ENCODE peak calls at places on chromosomes 13 and 19, in four cellular contexts. Z is brain microvascular endothelial cell, U is endodermal cell, S is fibroblast of lung. A is an unnamed sample. For H3K27me3, the result is how much of the 10 kb centered on the place peaks cover.

GRCh38 chr19:5166262-5166661 is 174.3 kb downstream of the PTPRS start:
- DNase-seq in S (peak), Z (peak), U (no peak), A (no peak)

GRCh38 chr13:91162180-91162579 is 185.3 kb upstream of the MIR17HG start:
- DNase-seq in Z (no peak), S (no peak), U (peak), A (no peak)

GRCh38 chr13:83008496-83008895 is 873.8 kb downstream of the SLITRK1 start:
- DNase-seq in U (no peak), Z (no peak), S (no peak), A (no peak)

GRCh38 chr19:47230122-47230920 is 678 bp downstream of the BBC3 start:
- DNase-seq in U (peak), S (peak), Z (no peak), A (peak)

GRCh38 chr13:44302948-44303575 is 70.6 kb upstream of the SERP2 start:
- DNase-seq in Z (no peak), U (no peak), S (peak), A (no peak)

GRCh38 chr19:4553092-4553695 is 6.3 kb downstream of the SEMA6B start:
- DNase-seq in U (no peak), Z (no peak), S (no peak), A (no peak)

GRCh38 chr13:29767006-29767405 is 83.4 kb downstream of the UBL3 start:
- DNase-seq in S (peak), U (no peak), Z (no peak), A (no peak)

GRCh38 chr13:95573226-95573625 is 20.7 kb downstream of the CLDN10 start:
- DNase-seq in Z (no peak), U (no peak), S (peak), A (no peak)

GRCh38 chr19:3618144-3618810 is 8.3 kb downstream of the CACTIN start:
- DNase-seq in S (peak), U (peak), Z (no peak), A (peak)

GRCh38 chr19:34667349-34668076 is 9.4 kb downstream of the SCGB2B2 start:
- DNase-seq in Z (no peak), U (no peak), S (peak), A (no peak)

GRCh38 chr19:44846455-44847143 is 502 bp downstream of the NECTIN2 start:
- DNase-seq in S (peak), U (peak), Z (peak), A (no peak)

GRCh38 chr13:27830010-27830409 is 37.7 kb downstream of the GSX1 start:
- DNase-seq in S (peak), U (peak), Z (no peak), A (peak)

GRCh38 chr13:66995366-66995663 is 234.8 kb downstream of the PCDH9 start:
- DNase-seq in Z (no peak), U (no peak), S (no peak), A (no peak)

GRCh38 chr13:48908381-48909087 is 67.2 kb upstream of the FNDC3A start:
- DNase-seq in Z (no peak), S (peak), U (no peak), A (no peak)

GRCh38 chr13:74133657-74134201 is 475 bp downstream of the KLF12 start:
- DNase-seq in S (peak), U (peak), Z (peak), A (peak)

GRCh38 chr13:32229443-32229842 is 85.7 kb downstream of the ZAR1L start:
- DNase-seq in U (no peak), Z (no peak), S (no peak), A (no peak)

GRCh38 chr13:26219726-26220125 is 2.4 kb downstream of the RNF6 start:
- DNase-seq in U (no peak), S (peak), Z (no peak), A (no peak)

GRCh38 chr19:55436847-55437246 is 6.3 kb downstream of the SHISA7 start:
- DNase-seq in S (no peak), U (no peak), Z (no peak), A (no peak)
- H3K27me3 ChIP-seq in S (under half), U (half or more), Z (under half), A (half or more)

GRCh38 chr13:78689011-78689410 is 30.1 kb upstream of the OBI1 start:
- DNase-seq in U (no peak), Z (no peak), S (peak), A (no peak)
- TF ChIP-seq CTCF in U (peak), Z (no peak), S (no peak), A (no peak)

DNA sequence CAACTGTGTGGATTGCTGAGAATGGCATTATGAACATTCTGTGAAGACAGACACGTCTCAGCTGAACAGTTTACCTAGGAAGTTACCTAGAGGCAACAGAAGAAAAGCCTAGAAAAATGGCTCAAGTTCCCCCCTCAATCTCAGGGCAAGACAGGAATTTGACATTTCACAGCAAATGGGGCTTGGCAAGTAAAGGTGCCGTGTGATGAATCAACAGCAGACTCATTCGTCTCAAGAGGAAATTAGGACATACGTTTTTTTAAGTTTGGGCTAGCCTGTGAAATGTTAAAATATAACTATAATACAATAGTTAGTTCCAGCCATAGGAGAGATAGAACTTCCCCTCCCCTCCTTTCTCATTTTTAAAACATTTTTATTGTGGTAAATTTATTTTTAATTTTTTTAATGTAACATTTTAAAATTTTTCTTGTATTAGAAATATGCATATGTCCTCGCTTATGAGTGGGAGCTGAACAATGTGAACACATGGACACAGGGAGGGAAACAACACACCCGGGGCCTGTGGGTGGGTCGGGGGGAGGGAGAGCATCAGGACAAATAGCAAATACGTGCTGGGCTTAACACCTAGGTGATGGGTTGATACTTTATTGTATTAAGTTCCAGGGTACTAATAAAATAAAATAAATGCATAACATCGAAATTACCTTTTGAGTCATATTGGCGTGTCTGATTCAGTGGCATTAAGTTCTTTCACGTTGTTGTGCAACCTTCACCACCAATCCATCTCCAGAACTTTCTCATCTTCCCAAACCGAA is 116.0 kb downstream of the COL4A2 start:
- DNase-seq in Z (no peak), U (no peak), S (no peak), A (no peak)
- H3K27me3 ChIP-seq in Z (under half), U (under half), S (under half), A (under half)

GRCh38 chr19:19493841-19494546 is 21.4 kb downstream of the TSSK6 start:
- DNase-seq in S (no peak), U (no peak), Z (no peak), A (no peak)
- TF ChIP-seq CTCF in S (no peak), U (no peak), Z (peak), A (no peak)

GRCh38 chr19:13091400-13092161 is 11.1 kb downstream of the LYL1 start:
- DNase-seq in Z (peak), S (peak), U (peak), A (no peak)
- H3K27me3 ChIP-seq in Z (under half), S (under half), U (under half), A (under half)

GRCh38 chr19:38952395-38953165 is 21.8 kb downstream of the MRPS12 start:
- DNase-seq in U (peak), Z (no peak), S (no peak), A (no peak)
- TF ChIP-seq CTCF in U (peak), Z (peak), S (no peak), A (no peak)

DNA sequence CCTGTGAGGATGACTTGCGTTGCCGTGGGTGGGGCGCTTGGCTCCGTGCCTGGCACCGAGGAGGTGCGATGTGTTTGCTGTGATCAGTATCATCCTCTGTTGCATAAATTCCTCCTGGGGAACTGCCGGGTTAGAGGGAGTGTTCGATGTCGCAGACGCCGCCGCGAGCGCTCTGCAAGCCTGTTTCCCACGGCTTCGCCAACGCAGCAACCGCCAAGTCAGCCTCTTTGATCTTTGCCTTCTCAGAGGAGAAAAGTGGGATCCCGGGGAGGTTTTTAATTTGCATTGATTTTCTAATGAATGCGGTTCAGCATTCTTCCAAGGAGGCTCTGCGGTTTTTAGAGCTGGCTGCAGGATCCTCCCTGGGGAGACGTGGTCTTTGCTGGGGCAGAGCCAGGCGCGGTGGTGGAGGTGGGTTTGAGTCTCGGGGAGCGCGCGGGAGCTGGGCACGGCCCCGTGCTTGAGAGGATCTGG is 7.6 kb downstream of the GPR32 start:
- DNase-seq in Z (peak), U (peak), S (no peak), A (no peak)
- H3K27me3 ChIP-seq in Z (under half), U (under half), S (under half), A (under half)

GRCh38 chr13:43195112-43195511 is 171.7 kb downstream of the DNAJC15 start:
- DNase-seq in S (no peak), Z (no peak), U (no peak), A (no peak)

GRCh38 chr13:43196750-43197149 is 173.4 kb downstream of the DNAJC15 start:
- DNase-seq in U (no peak), Z (no peak), S (no peak), A (no peak)

GRCh38 chr13:43193789-43194188 is 170.4 kb downstream of the DNAJC15 start:
- DNase-seq in U (no peak), Z (no peak), S (no peak), A (no peak)

GRCh38 chr13:43195551-43195950 is 172.2 kb downstream of the DNAJC15 start:
- DNase-seq in U (no peak), Z (no peak), S (no peak), A (no peak)

DNA sequence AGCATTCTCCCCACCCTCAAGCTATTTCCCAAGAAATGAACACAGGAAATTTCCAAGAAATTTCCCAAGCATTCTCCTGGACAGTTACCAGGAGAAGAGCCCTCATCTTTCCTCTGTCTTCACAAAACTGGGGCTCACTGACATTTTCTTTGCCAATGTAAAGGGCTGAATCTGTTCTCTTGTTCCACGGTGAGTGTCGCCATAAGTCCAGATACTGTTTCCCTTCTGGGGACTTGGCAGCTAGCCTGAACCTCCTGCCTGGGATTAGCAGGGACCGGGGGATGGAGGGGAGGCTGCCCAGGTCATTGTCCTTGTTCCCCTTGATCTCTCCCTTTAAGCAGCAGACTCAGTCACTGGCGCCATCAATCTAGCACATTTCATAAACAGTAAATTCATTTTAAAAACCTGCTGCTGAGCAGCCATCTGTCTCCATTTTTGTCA is 172.8 kb downstream of the DNAJC15 start:
- DNase-seq in U (no peak), Z (no peak), S (peak), A (no peak)
- TF ChIP-seq CTCF in U (no peak), Z (peak), S (no peak), A (no peak)

GRCh38 chr19:18601875-18602274 is 4.7 kb downstream of the CRLF1 start:
- DNase-seq in S (no peak), U (no peak), Z (no peak), A (no peak)
- H3K27me3 ChIP-seq in S (under half), U (half or more), Z (under half), A (under half)